ENCODE peak calls at places on chromosomes 3 and 15, in ten cellular contexts. M is kidney; I is pancreas; V is cardiac muscle cell; S is IMR-90; F is HCT116; A is dorsolateral prefrontal cortex; N is PC-9; P is upper lobe of right lung; R is CD8-positive, alpha-beta T cell. Z is an unnamed sample.

GRCh38 chr3:197015790-197016705 is 13.6 kb downstream of the MELTF start:
- DNase-seq in M (no peak), I (peak), V (no peak), S (no peak), F (no peak), A (no peak), N (no peak), P (peak), R (no peak), Z (no peak)

GRCh38 chr3:3800685-3801509 is 1.7 kb downstream of the LRRN1 start:
- DNase-seq in M (peak), I (peak), V (no peak), S (no peak), F (no peak), A (peak), N (no peak), P (peak), R (no peak), Z (no peak)

GRCh38 chr15:89195836-89196235 is 25.5 kb downstream of the RLBP1 start:
- DNase-seq in M (no peak), I (no peak), V (peak), S (peak), F (no peak), A (no peak), N (no peak), P (no peak), R (no peak), Z (no peak)

GRCh38 chr15:70670680-70671079 is 92.7 kb downstream of the UACA start:
- DNase-seq in M (no peak), I (no peak), V (peak), S (no peak), F (no peak), A (no peak), N (no peak), P (no peak), R (no peak), Z (no peak)

GRCh38 chr3:149726716-149727407 is 25.4 kb downstream of the COMMD2 start:
- DNase-seq in M (no peak), I (no peak), V (no peak), S (peak), F (no peak), A (no peak), N (no peak), P (no peak), R (no peak), Z (no peak)

GRCh38 chr3:170448530-170449110 is 30.0 kb downstream of the CLDN11 start:
- DNase-seq in M (no peak), I (no peak), V (no peak), S (peak), F (no peak), A (no peak), N (no peak), P (no peak), R (no peak), Z (no peak)

GRCh38 chr3:197242784-197243432 is 55.5 kb downstream of the DLG1 start:
- DNase-seq in M (no peak), I (no peak), V (no peak), S (no peak), F (no peak), A (no peak), N (no peak), P (no peak), R (no peak), Z (no peak)

GRCh38 chr15:66560856-66561525 is 4.8 kb downstream of the LCTL start:
- DNase-seq in M (no peak), I (no peak), V (no peak), S (no peak), F (no peak), A (no peak), N (no peak), P (no peak), R (no peak), Z (no peak)

GRCh38 chr3:1506090-1506489 is 413.3 kb downstream of the CNTN6 start:
- DNase-seq in M (no peak), I (no peak), V (no peak), S (no peak), F (no peak), A (no peak), N (no peak), P (no peak), R (no peak), Z (no peak)

GRCh38 chr3:51719413-51720025 is 12.7 kb downstream of the GRM2 start:
- DNase-seq in M (no peak), I (no peak), V (no peak), S (no peak), F (no peak), A (no peak), N (no peak), P (no peak), R (no peak), Z (no peak)

GRCh38 chr3:79846148-79846933 is 78.5 kb upstream of the ROBO1 start:
- DNase-seq in M (no peak), I (no peak), V (no peak), S (no peak), F (no peak), A (no peak), N (no peak), P (no peak), R (no peak), Z (no peak)

GRCh38 chr15:98953000-98953776 is 54.4 kb downstream of the PGPEP1L start:
- DNase-seq in M (no peak), I (no peak), V (no peak), S (peak), F (no peak), A (no peak), N (peak), P (no peak), R (no peak), Z (no peak)

GRCh38 chr3:179473565-179473964 is 22.3 kb upstream of the GNB4 start:
- DNase-seq in M (no peak), I (no peak), V (no peak), S (no peak), F (no peak), A (no peak), N (no peak), P (no peak), R (no peak), Z (no peak)

GRCh38 chr15:69194854-69195253 is 34.4 kb downstream of the GLCE start:
- DNase-seq in M (no peak), I (no peak), V (peak), S (no peak), F (no peak), A (no peak), N (no peak), P (no peak), R (no peak), Z (no peak)

GRCh38 chr3:9945358-9945757 is 6.8 kb downstream of the PRRT3 start:
- DNase-seq in M (no peak), I (no peak), V (no peak), S (no peak), F (no peak), A (no peak), N (no peak), P (no peak), R (no peak), Z (no peak)

GRCh38 chr3:35708394-35708793 is 69.1 kb downstream of the ARPP21 start:
- DNase-seq in M (no peak), I (no peak), V (no peak), S (no peak), F (no peak), A (no peak), N (no peak), P (no peak), R (no peak), Z (no peak)

GRCh38 chr15:55277116-55277564 is 12.5 kb downstream of the RAB27A start:
- DNase-seq in M (no peak), I (no peak), V (peak), S (peak), F (no peak), A (no peak), N (no peak), P (no peak), R (no peak), Z (no peak)

GRCh38 chr3:16800361-16800760 is 84.4 kb upstream of the PLCL2 start:
- DNase-seq in M (no peak), I (no peak), V (no peak), S (no peak), F (no peak), A (no peak), N (no peak), P (no peak), R (no peak), Z (no peak)

GRCh38 chr3:120567370-120568197 is 28.6 kb upstream of the NDUFB4 start:
- DNase-seq in M (no peak), I (no peak), V (peak), S (peak), F (no peak), A (no peak), N (no peak), P (no peak), R (no peak), Z (no peak)

GRCh38 chr15:51132384-51133139 is 37.9 kb upstream of the TNFAIP8L3 start:
- DNase-seq in M (no peak), I (no peak), V (peak), S (peak), F (peak), A (peak), N (no peak), P (no peak), R (no peak), Z (no peak)

GRCh38 chr3:171640520-171641412 is 169.5 kb downstream of the PLD1 start:
- DNase-seq in M (no peak), I (no peak), V (peak), S (peak), F (no peak), A (no peak), N (no peak), P (no peak), R (no peak), Z (no peak)

GRCh38 chr15:64858136-64858535 is 16.4 kb downstream of the PLEKHO2 start:
- DNase-seq in M (no peak), I (no peak), V (no peak), S (no peak), F (no peak), A (no peak), N (no peak), P (no peak), R (no peak), Z (no peak)

GRCh38 chr15:64861331-64861730 is 19.6 kb downstream of the PLEKHO2 start:
- DNase-seq in M (no peak), I (no peak), V (no peak), S (no peak), F (no peak), A (no peak), N (no peak), P (no peak), R (no peak), Z (no peak)

GRCh38 chr15:64856429-64857145 is 14.9 kb downstream of the PLEKHO2 start:
- DNase-seq in M (peak), I (no peak), V (peak), S (peak), F (no peak), A (peak), N (no peak), P (no peak), R (no peak), Z (no peak)

GRCh38 chr15:64857421-64857820 is 15.7 kb downstream of the PLEKHO2 start:
- DNase-seq in M (no peak), I (no peak), V (peak), S (peak), F (no peak), A (no peak), N (no peak), P (no peak), R (no peak), Z (no peak)

DNA sequence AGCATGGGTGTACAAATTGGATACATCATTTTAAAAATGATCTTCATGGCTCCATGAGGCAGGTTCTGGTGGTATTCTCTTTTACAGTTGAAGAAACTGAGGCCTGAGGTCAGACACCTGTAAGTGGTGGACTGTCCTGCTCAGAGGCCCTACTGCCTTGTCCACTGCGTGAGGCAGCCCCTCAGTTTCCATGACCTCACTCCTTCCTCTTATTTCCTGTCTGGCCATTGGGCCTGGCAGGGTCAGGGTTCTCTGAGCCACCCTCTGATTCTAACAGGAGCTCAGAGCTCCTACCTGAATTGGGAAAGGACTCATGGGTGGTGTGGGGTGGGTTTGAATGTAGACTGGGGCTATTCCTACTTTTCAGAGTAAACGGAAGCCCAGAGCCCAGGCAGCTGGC is 17.5 kb downstream of the PLEKHO2 start:
- DNase-seq in M (no peak), I (no peak), V (no peak), S (no peak), F (no peak), A (no peak), N (no peak), P (no peak), R (no peak), Z (no peak)
- H3K27ac ChIP-seq in M (no peak), I (no peak), V (no peak), S (peak), F (no peak), A (peak), N (no peak), P (peak), R (no peak), Z (peak)

GRCh38 chr3:46133285-46133684 is 74.8 kb downstream of the CCR1 start:
- DNase-seq in M (no peak), I (no peak), V (no peak), S (no peak), F (no peak), A (no peak), N (no peak), P (no peak), R (no peak), Z (no peak)
- H3K4me3 ChIP-seq in M (no peak), I (no peak), V (no peak), S (no peak), F (no peak), A (no peak), N (no peak), P (no peak), R (no peak), Z (no peak)

GRCh38 chr3:62374375-62374876 is 1.1 kb upstream of the FEZF2 start:
- DNase-seq in M (no peak), I (no peak), V (no peak), S (peak), F (no peak), A (no peak), N (no peak), P (no peak), R (no peak), Z (no peak)

GRCh38 chr3:62372621-62373041 is 719 bp downstream of the FEZF2 start:
- DNase-seq in M (no peak), I (no peak), V (no peak), S (no peak), F (no peak), A (no peak), N (no peak), P (no peak), R (no peak), Z (no peak)

GRCh38 chr3:62373215-62373614 is at the start of gene FEZF2:
- DNase-seq in M (no peak), I (no peak), V (no peak), S (no peak), F (no peak), A (no peak), N (no peak), P (no peak), R (no peak), Z (no peak)

GRCh38 chr3:62375655-62376054 is 2.3 kb upstream of the FEZF2 start:
- DNase-seq in M (no peak), I (no peak), V (no peak), S (no peak), F (no peak), A (no peak), N (no peak), P (no peak), R (no peak), Z (no peak)

GRCh38 chr3:62373714-62374333 is 474 bp upstream of the FEZF2 start:
- DNase-seq in M (no peak), I (peak), V (no peak), S (no peak), F (no peak), A (peak), N (no peak), P (no peak), R (no peak), Z (no peak)
- TF ChIP-seq CTCF in M (no peak), I (no peak), V (no peak), S (no peak), F (no peak), A (no peak), N (no peak), P (no peak), R (no peak), Z (no peak)

GRCh38 chr3:27568393-27568792 is 84.2 kb upstream of the SLC4A7 start:
- DNase-seq in M (peak), I (no peak), V (peak), S (peak), F (no peak), A (peak), N (no peak), P (peak), R (no peak), Z (peak)
- H3K27ac ChIP-seq in M (no peak), I (no peak), V (no peak), S (no peak), F (no peak), A (no peak), N (no peak), P (no peak), R (no peak), Z (peak)

DNA sequence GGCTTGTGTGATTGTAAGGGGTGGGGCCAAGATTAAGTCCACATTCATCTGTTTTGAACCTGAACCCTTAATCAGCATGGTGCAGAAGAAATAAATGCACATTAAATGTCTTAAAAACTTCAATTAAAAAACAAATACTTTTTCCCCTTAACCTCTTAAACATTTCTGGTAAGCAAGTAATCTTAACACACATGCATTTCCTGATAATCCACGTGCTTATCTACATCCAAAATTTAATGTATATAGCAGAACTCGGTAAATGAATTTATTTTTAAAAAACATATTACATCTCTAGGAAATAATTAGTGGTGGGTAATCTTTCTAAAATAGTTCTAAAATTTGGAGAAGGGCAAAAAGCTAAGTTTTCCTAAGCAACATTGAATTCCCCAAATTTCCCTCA is 189.9 kb upstream of the TBC1D5 start:
- DNase-seq in M (no peak), I (no peak), V (no peak), S (no peak), F (no peak), A (no peak), N (no peak), P (no peak), R (no peak), Z (no peak)
- H3K4me3 ChIP-seq in M (no peak), I (no peak), V (no peak), S (no peak), F (no peak), A (no peak), N (no peak), P (no peak), R (no peak), Z (no peak)